ENCODE peak calls at places on chromosomes 16 and 17, in seven cellular contexts. One of them, this sample, is unnamed.

GRCh38 chr16:67541391-67542263 is 13.0 kb downstream of the RIPOR1 start:
- DNase-seq in heart right ventricle: peak; percentile 45
- DNase-seq in Peyer's patch: no peak
- DNase-seq in upper lobe of right lung: peak; percentile 61
- DNase-seq in fibroblast of the aortic adventitia: no peak
- DNase-seq in HFF-Myc: no peak
- DNase-seq in gastrocnemius medialis: no peak
- DNase-seq in this sample: no peak

GRCh38 chr17:9900744-9901143 is 4.3 kb downstream of the RCVRN start:
- DNase-seq in heart right ventricle: no peak
- DNase-seq in Peyer's patch: no peak
- DNase-seq in upper lobe of right lung: no peak
- DNase-seq in fibroblast of the aortic adventitia: peak; percentile 58
- DNase-seq in HFF-Myc: no peak
- DNase-seq in gastrocnemius medialis: no peak
- DNase-seq in this sample: no peak

GRCh38 chr16:1914084-1914608 is 4.1 kb downstream of the HS3ST6 start:
- DNase-seq in heart right ventricle: no peak
- DNase-seq in Peyer's patch: no peak
- DNase-seq in upper lobe of right lung: peak; percentile 60
- DNase-seq in fibroblast of the aortic adventitia: no peak
- DNase-seq in HFF-Myc: no peak
- DNase-seq in gastrocnemius medialis: no peak
- DNase-seq in this sample: no peak

GRCh38 chr17:80212962-80213650 is 7.0 kb downstream of the SGSH start:
- DNase-seq in heart right ventricle: no peak
- DNase-seq in Peyer's patch: no peak
- DNase-seq in upper lobe of right lung: peak; percentile 88
- DNase-seq in fibroblast of the aortic adventitia: no peak
- DNase-seq in HFF-Myc: no peak
- DNase-seq in gastrocnemius medialis: no peak
- DNase-seq in this sample: no peak

GRCh38 chr17:68319420-68320162 is 28.3 kb downstream of the ARSG start:
- DNase-seq in heart right ventricle: no peak
- DNase-seq in Peyer's patch: no peak
- DNase-seq in upper lobe of right lung: no peak
- DNase-seq in fibroblast of the aortic adventitia: no peak
- DNase-seq in HFF-Myc: no peak
- DNase-seq in gastrocnemius medialis: peak; percentile 78
- DNase-seq in this sample: no peak

GRCh38 chr17:4969551-4970231 is 2.1 kb upstream of the SPAG7 start:
- DNase-seq in heart right ventricle: no peak
- DNase-seq in Peyer's patch: no peak
- DNase-seq in upper lobe of right lung: no peak
- DNase-seq in fibroblast of the aortic adventitia: peak; percentile 37
- DNase-seq in HFF-Myc: no peak
- DNase-seq in gastrocnemius medialis: no peak
- DNase-seq in this sample: no peak

GRCh38 chr16:57284206-57284951 is at the start of gene PLLP:
- DNase-seq in heart right ventricle: no peak
- DNase-seq in Peyer's patch: no peak
- DNase-seq in upper lobe of right lung: peak; percentile 85
- DNase-seq in fibroblast of the aortic adventitia: no peak
- DNase-seq in HFF-Myc: no peak
- DNase-seq in gastrocnemius medialis: no peak
- DNase-seq in this sample: no peak

GRCh38 chr17:6166492-6167179 is 96.5 kb downstream of the WSCD1 start:
- DNase-seq in heart right ventricle: no peak
- DNase-seq in Peyer's patch: no peak
- DNase-seq in upper lobe of right lung: no peak
- DNase-seq in fibroblast of the aortic adventitia: no peak
- DNase-seq in HFF-Myc: no peak
- DNase-seq in gastrocnemius medialis: no peak
- DNase-seq in this sample: no peak

GRCh38 chr17:66670211-66670610 is 164.7 kb upstream of the CACNG5 start:
- DNase-seq in heart right ventricle: no peak
- DNase-seq in Peyer's patch: no peak
- DNase-seq in upper lobe of right lung: no peak
- DNase-seq in fibroblast of the aortic adventitia: no peak
- DNase-seq in HFF-Myc: no peak
- DNase-seq in gastrocnemius medialis: no peak
- DNase-seq in this sample: no peak

GRCh38 chr16:89523680-89524344 is 15.6 kb downstream of the SPG7 start:
- DNase-seq in heart right ventricle: peak; percentile 53
- DNase-seq in Peyer's patch: no peak
- DNase-seq in upper lobe of right lung: no peak
- DNase-seq in fibroblast of the aortic adventitia: no peak
- DNase-seq in HFF-Myc: no peak
- DNase-seq in gastrocnemius medialis: no peak
- DNase-seq in this sample: no peak

GRCh38 chr17:2054262-2054739 is 602 bp upstream of the HIC1 start:
- DNase-seq in heart right ventricle: no peak
- DNase-seq in Peyer's patch: no peak
- DNase-seq in upper lobe of right lung: no peak
- DNase-seq in fibroblast of the aortic adventitia: peak; percentile 55
- DNase-seq in HFF-Myc: no peak
- DNase-seq in gastrocnemius medialis: no peak
- DNase-seq in this sample: no peak

GRCh38 chr17:3534881-3535252 is 22.7 kb downstream of the TRPV3 start:
- DNase-seq in heart right ventricle: no peak
- DNase-seq in Peyer's patch: no peak
- DNase-seq in upper lobe of right lung: no peak
- DNase-seq in fibroblast of the aortic adventitia: peak; percentile 75
- DNase-seq in HFF-Myc: no peak
- DNase-seq in gastrocnemius medialis: no peak
- DNase-seq in this sample: no peak

GRCh38 chr17:9237661-9238301 is 216.5 kb downstream of the NTN1 start:
- DNase-seq in heart right ventricle: no peak
- DNase-seq in Peyer's patch: no peak
- DNase-seq in upper lobe of right lung: no peak
- DNase-seq in fibroblast of the aortic adventitia: no peak
- DNase-seq in HFF-Myc: no peak
- DNase-seq in gastrocnemius medialis: no peak
- DNase-seq in this sample: no peak

GRCh38 chr16:57646388-57647039 is 18.1 kb downstream of the ADGRG1 start:
- DNase-seq in heart right ventricle: no peak
- DNase-seq in Peyer's patch: no peak
- DNase-seq in upper lobe of right lung: no peak
- DNase-seq in fibroblast of the aortic adventitia: no peak
- DNase-seq in HFF-Myc: no peak
- DNase-seq in gastrocnemius medialis: no peak
- DNase-seq in this sample: no peak

GRCh38 chr17:6713130-6713917 is at the start of gene SLC13A5:
- DNase-seq in heart right ventricle: no peak
- DNase-seq in Peyer's patch: no peak
- DNase-seq in upper lobe of right lung: no peak
- DNase-seq in fibroblast of the aortic adventitia: peak; percentile 6
- DNase-seq in HFF-Myc: peak; percentile 4
- DNase-seq in gastrocnemius medialis: no peak
- DNase-seq in this sample: no peak

GRCh38 chr16:8655184-8655717 is 19.2 kb upstream of the ABAT start:
- DNase-seq in heart right ventricle: no peak
- DNase-seq in Peyer's patch: no peak
- DNase-seq in upper lobe of right lung: no peak
- DNase-seq in fibroblast of the aortic adventitia: peak; percentile 39
- DNase-seq in HFF-Myc: no peak
- DNase-seq in gastrocnemius medialis: no peak
- DNase-seq in this sample: no peak
- TF ChIP-seq CTCF in heart right ventricle: no peak
- TF ChIP-seq CTCF in Peyer's patch: peak; percentile 63
- TF ChIP-seq CTCF in upper lobe of right lung: peak; percentile 50
- TF ChIP-seq CTCF in fibroblast of the aortic adventitia: peak; percentile 53
- TF ChIP-seq CTCF in HFF-Myc: peak; percentile 77
- TF ChIP-seq CTCF in gastrocnemius medialis: no peak
- TF ChIP-seq CTCF in this sample: no peak

GRCh38 chr17:40293363-40293762 is 5.7 kb downstream of the CDC6 start:
- DNase-seq in heart right ventricle: peak; percentile 75
- DNase-seq in Peyer's patch: no peak
- DNase-seq in upper lobe of right lung: no peak
- DNase-seq in fibroblast of the aortic adventitia: peak; percentile 64
- DNase-seq in HFF-Myc: no peak
- DNase-seq in gastrocnemius medialis: no peak
- DNase-seq in this sample: no peak
- H3K4me3 ChIP-seq in heart right ventricle: no peak overlapping the region
- H3K4me3 ChIP-seq in Peyer's patch: no peak overlapping the region
- H3K4me3 ChIP-seq in upper lobe of right lung: no peak overlapping the region
- H3K4me3 ChIP-seq in fibroblast of the aortic adventitia: no peak overlapping the region
- H3K4me3 ChIP-seq in HFF-Myc: no peak overlapping the region
- H3K4me3 ChIP-seq in gastrocnemius medialis: no peak overlapping the region
- H3K4me3 ChIP-seq in this sample: no peak overlapping the region

DNA sequence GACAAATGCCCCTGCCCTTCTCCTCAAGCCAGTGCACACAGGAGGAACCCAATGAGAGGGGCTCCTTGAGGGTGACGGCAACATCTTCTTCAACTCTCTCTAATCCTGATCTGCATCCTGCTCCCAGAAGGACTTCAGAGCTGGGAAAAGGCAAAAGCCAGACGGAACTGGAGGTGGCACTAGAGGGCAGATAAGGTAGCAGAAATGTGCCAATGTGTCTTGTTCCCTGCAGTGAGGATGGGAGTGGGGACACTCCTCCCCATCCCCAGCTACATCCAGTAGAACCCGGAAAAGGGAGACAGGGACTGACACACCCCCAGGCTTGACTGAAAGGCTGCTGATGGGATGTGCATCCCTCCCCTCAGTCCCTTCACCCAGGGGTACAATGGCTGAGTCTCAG is 28.5 kb downstream of the SRCIN1 start:
- DNase-seq in heart right ventricle: no peak
- DNase-seq in Peyer's patch: no peak
- DNase-seq in upper lobe of right lung: no peak
- DNase-seq in fibroblast of the aortic adventitia: no peak
- DNase-seq in HFF-Myc: no peak
- DNase-seq in gastrocnemius medialis: no peak
- DNase-seq in this sample: no peak
- TF ChIP-seq CTCF in heart right ventricle: no peak
- TF ChIP-seq CTCF in Peyer's patch: no peak
- TF ChIP-seq CTCF in upper lobe of right lung: no peak
- TF ChIP-seq CTCF in fibroblast of the aortic adventitia: no peak
- TF ChIP-seq CTCF in HFF-Myc: no peak
- TF ChIP-seq CTCF in gastrocnemius medialis: no peak
- TF ChIP-seq CTCF in this sample: no peak

GRCh38 chr16:13829712-13830304 is 90.1 kb upstream of the ERCC4 start:
- DNase-seq in heart right ventricle: no peak
- DNase-seq in Peyer's patch: no peak
- DNase-seq in upper lobe of right lung: no peak
- DNase-seq in fibroblast of the aortic adventitia: no peak
- DNase-seq in HFF-Myc: no peak
- DNase-seq in gastrocnemius medialis: no peak
- DNase-seq in this sample: no peak
- H3K4me3 ChIP-seq in heart right ventricle: no peak overlapping the region
- H3K4me3 ChIP-seq in Peyer's patch: no peak overlapping the region
- H3K4me3 ChIP-seq in upper lobe of right lung: no peak overlapping the region
- H3K4me3 ChIP-seq in fibroblast of the aortic adventitia: no peak overlapping the region
- H3K4me3 ChIP-seq in HFF-Myc: no peak overlapping the region
- H3K4me3 ChIP-seq in gastrocnemius medialis: no peak overlapping the region
- H3K4me3 ChIP-seq in this sample: no peak overlapping the region

GRCh38 chr17:78174332-78174869 is 6.0 kb downstream of the SYNGR2 start:
- DNase-seq in heart right ventricle: peak; percentile 87
- DNase-seq in Peyer's patch: peak; percentile 64
- DNase-seq in upper lobe of right lung: peak; percentile 97
- DNase-seq in fibroblast of the aortic adventitia: no peak
- DNase-seq in HFF-Myc: no peak
- DNase-seq in gastrocnemius medialis: peak; percentile 82
- DNase-seq in this sample: no peak
- TF ChIP-seq CTCF in heart right ventricle: peak; percentile 56
- TF ChIP-seq CTCF in Peyer's patch: peak; percentile 89
- TF ChIP-seq CTCF in upper lobe of right lung: peak; percentile 64
- TF ChIP-seq CTCF in fibroblast of the aortic adventitia: no peak
- TF ChIP-seq CTCF in HFF-Myc: no peak
- TF ChIP-seq CTCF in gastrocnemius medialis: peak; percentile 70
- TF ChIP-seq CTCF in this sample: no peak

DNA sequence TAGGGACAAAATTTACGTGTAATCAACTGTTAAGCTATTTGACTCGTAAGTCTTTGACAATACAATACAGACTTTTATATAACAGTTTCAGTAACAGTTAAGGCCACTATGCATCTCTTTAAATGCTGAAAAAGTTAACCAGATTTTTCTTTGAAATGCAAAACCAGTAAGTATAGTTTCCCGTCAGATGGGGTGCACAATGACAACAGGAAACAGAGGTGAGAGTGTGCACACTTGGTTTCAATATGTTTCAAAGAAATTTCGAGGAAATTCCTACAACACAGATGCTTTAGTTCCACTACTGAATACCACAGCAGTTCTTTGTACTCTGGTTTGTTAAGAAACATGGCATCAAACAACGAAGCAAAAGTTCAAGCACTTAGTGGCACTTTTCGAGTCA is 48.4 kb downstream of the RNF157 start:
- DNase-seq in heart right ventricle: no peak
- DNase-seq in Peyer's patch: peak; percentile 29
- DNase-seq in upper lobe of right lung: no peak
- DNase-seq in fibroblast of the aortic adventitia: no peak
- DNase-seq in HFF-Myc: no peak
- DNase-seq in gastrocnemius medialis: no peak
- DNase-seq in this sample: no peak
- H3K4me3 ChIP-seq in heart right ventricle: no peak overlapping the region
- H3K4me3 ChIP-seq in Peyer's patch: no peak overlapping the region
- H3K4me3 ChIP-seq in upper lobe of right lung: no peak overlapping the region
- H3K4me3 ChIP-seq in fibroblast of the aortic adventitia: no peak overlapping the region
- H3K4me3 ChIP-seq in HFF-Myc: no peak overlapping the region
- H3K4me3 ChIP-seq in gastrocnemius medialis: no peak overlapping the region
- H3K4me3 ChIP-seq in this sample: no peak overlapping the region

DNA sequence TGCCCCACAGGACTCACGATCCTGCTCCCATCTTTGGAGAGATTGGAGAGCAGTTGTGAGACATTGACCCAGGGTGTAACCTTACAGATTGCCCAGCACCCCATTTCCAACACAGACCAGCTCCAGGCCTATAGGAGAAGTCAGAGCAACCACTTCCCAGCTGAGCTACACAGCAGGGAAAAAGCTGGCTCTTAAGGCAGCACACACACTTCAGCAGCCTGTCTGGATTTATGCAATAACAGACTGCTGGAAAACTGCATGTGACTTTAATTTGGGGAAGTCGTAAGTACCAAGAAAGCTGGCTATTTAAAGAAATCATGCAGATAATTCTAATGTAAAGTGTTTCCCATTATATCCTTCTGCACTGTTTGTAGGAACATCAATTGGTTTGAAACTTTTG is 30.8 kb downstream of the NOG start:
- DNase-seq in heart right ventricle: no peak
- DNase-seq in Peyer's patch: no peak
- DNase-seq in upper lobe of right lung: no peak
- DNase-seq in fibroblast of the aortic adventitia: no peak
- DNase-seq in HFF-Myc: no peak
- DNase-seq in gastrocnemius medialis: no peak
- DNase-seq in this sample: no peak
- TF ChIP-seq CTCF in heart right ventricle: no peak
- TF ChIP-seq CTCF in Peyer's patch: no peak
- TF ChIP-seq CTCF in upper lobe of right lung: no peak
- TF ChIP-seq CTCF in fibroblast of the aortic adventitia: no peak
- TF ChIP-seq CTCF in HFF-Myc: no peak
- TF ChIP-seq CTCF in gastrocnemius medialis: no peak
- TF ChIP-seq CTCF in this sample: no peak